ENCODE peak calls at places on chromosomes 5 and 9, in four cellular contexts. One of them, this sample, is unnamed.
A peak's percentile ranks its signal among the peaks of the same experiment; 100 is the strongest.

GRCh38 chr9:110814159-110814558 is 145.6 kb downstream of the MUSK start:
- DNase-seq in HepG2: no peak
- DNase-seq in K562: no peak
- DNase-seq in HCT116: no peak
- DNase-seq in this sample: no peak

GRCh38 chr5:168106008-168106761 is 185.3 kb upstream of the WWC1 start:
- DNase-seq in K562: no peak
- DNase-seq in HepG2: peak; percentile 13
- DNase-seq in HCT116: no peak
- DNase-seq in this sample: no peak

GRCh38 chr5:143002459-143003327 is 232.5 kb downstream of the ARHGAP26 start:
- DNase-seq in HepG2: no peak
- DNase-seq in HCT116: no peak
- DNase-seq in K562: peak; percentile 23
- DNase-seq in this sample: no peak

GRCh38 chr9:125540497-125540896 is 166.5 kb downstream of the MAPKAP1 start:
- DNase-seq in HCT116: no peak
- DNase-seq in K562: no peak
- DNase-seq in HepG2: no peak
- DNase-seq in this sample: no peak

GRCh38 chr9:9246726-9247125 is 1366.1 kb downstream of the PTPRD start:
- DNase-seq in HepG2: no peak
- DNase-seq in HCT116: no peak
- DNase-seq in K562: no peak
- DNase-seq in this sample: no peak

GRCh38 chr9:112447283-112447761 is 39.3 kb upstream of the KIAA1958 start:
- DNase-seq in K562: no peak
- DNase-seq in HepG2: no peak
- DNase-seq in HCT116: no peak
- DNase-seq in this sample: no peak

GRCh38 chr5:173638126-173638525 is 21.7 kb upstream of the BOD1 start:
- DNase-seq in K562: no peak
- DNase-seq in HepG2: no peak
- DNase-seq in HCT116: no peak
- DNase-seq in this sample: no peak

GRCh38 chr9:127537014-127537413 is 75.1 kb upstream of the STXBP1 start:
- DNase-seq in K562: no peak
- DNase-seq in HepG2: no peak
- DNase-seq in HCT116: no peak
- DNase-seq in this sample: no peak

GRCh38 chr5:18465833-18466681 is 831.8 kb downstream of the TAF11L14 start:
- DNase-seq in HCT116: no peak
- DNase-seq in K562: peak; percentile 37
- DNase-seq in HepG2: peak; percentile 41
- DNase-seq in this sample: peak; percentile 77

GRCh38 chr9:89593776-89594427 is 10.9 kb upstream of the GADD45G start:
- DNase-seq in K562: peak; percentile 46
- DNase-seq in HepG2: peak; percentile 47
- DNase-seq in HCT116: no peak
- DNase-seq in this sample: no peak

GRCh38 chr9:133439337-133439736 is 17.2 kb downstream of the ADAMTS13 start:
- DNase-seq in K562: no peak
- DNase-seq in HCT116: no peak
- DNase-seq in HepG2: no peak
- DNase-seq in this sample: no peak

GRCh38 chr5:40877371-40877988 is 31.8 kb upstream of the C7 start:
- DNase-seq in HCT116: peak; percentile 15
- DNase-seq in K562: no peak
- DNase-seq in HepG2: no peak
- DNase-seq in this sample: no peak
- TF ChIP-seq TCF7L2 in HCT116: no peak
- TF ChIP-seq TCF7L2 in K562: no peak
- TF ChIP-seq TCF7L2 in HepG2: no peak
- TF ChIP-seq TCF7L2 in this sample: no peak

GRCh38 chr9:36677611-36678010 is 104.9 kb downstream of the MELK start:
- DNase-seq in K562: no peak
- DNase-seq in HepG2: no peak
- DNase-seq in HCT116: no peak
- DNase-seq in this sample: no peak
- TF ChIP-seq POLR2AphosphoS5 in K562: no peak
- TF ChIP-seq POLR2AphosphoS5 in HepG2: no peak
- TF ChIP-seq POLR2AphosphoS5 in HCT116: no peak
- TF ChIP-seq POLR2AphosphoS5 in this sample: no peak

GRCh38 chr5:152819891-152820290 is 414.8 kb upstream of the NMUR2 start:
- DNase-seq in HepG2: no peak
- DNase-seq in HCT116: no peak
- DNase-seq in K562: no peak
- DNase-seq in this sample: no peak
- TF ChIP-seq TCF7L2 in HepG2: no peak
- TF ChIP-seq TCF7L2 in HCT116: no peak
- TF ChIP-seq TCF7L2 in K562: no peak
- TF ChIP-seq TCF7L2 in this sample: no peak

DNA sequence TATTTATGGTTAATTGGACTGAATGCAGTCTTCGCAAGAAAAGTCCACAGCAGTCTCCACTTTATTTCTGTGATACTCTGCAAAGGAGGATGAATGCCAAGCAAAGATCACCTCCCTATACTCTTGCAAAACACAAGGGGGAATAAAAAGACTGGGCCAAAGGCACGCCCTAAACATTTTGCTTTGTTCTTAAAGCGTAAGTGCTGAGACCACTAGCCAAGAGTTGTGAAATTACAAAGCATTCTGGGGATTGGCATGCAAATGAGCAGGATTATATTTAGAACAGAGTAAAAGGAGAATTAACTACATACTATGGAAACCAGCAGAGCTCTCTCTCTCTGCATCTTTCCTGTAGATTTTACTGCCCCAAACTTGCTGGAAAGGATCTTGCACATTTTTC is 54.5 kb downstream of the DPYSL3 start:
- DNase-seq in HepG2: no peak
- DNase-seq in K562: no peak
- DNase-seq in HCT116: no peak
- DNase-seq in this sample: no peak
- TF ChIP-seq POLR2AphosphoS5 in HepG2: no peak
- TF ChIP-seq POLR2AphosphoS5 in K562: no peak
- TF ChIP-seq POLR2AphosphoS5 in HCT116: no peak
- TF ChIP-seq POLR2AphosphoS5 in this sample: no peak

GRCh38 chr5:139137703-139138102 is 60.5 kb downstream of the SIL1 start:
- DNase-seq in HCT116: peak; percentile 12
- DNase-seq in HepG2: peak; percentile 16
- DNase-seq in K562: peak; percentile 24
- DNase-seq in this sample: no peak

GRCh38 chr5:139141410-139141809 is 56.8 kb downstream of the SIL1 start:
- DNase-seq in HCT116: no peak
- DNase-seq in K562: no peak
- DNase-seq in HepG2: no peak
- DNase-seq in this sample: no peak

GRCh38 chr5:139138109-139138508 is 60.1 kb downstream of the SIL1 start:
- DNase-seq in K562: no peak
- DNase-seq in HepG2: no peak
- DNase-seq in HCT116: no peak
- DNase-seq in this sample: no peak

GRCh38 chr5:139140631-139141071 is 57.5 kb downstream of the SIL1 start:
- DNase-seq in K562: no peak
- DNase-seq in HCT116: no peak
- DNase-seq in HepG2: no peak
- DNase-seq in this sample: no peak

GRCh38 chr5:139138790-139139189 is 59.4 kb downstream of the SIL1 start:
- DNase-seq in HepG2: peak; percentile 44
- DNase-seq in HCT116: peak; percentile 45
- DNase-seq in K562: no peak
- DNase-seq in this sample: no peak
- TF ChIP-seq TCF7L2 in HepG2: no peak
- TF ChIP-seq TCF7L2 in HCT116: peak; percentile 97
- TF ChIP-seq TCF7L2 in K562: no peak
- TF ChIP-seq TCF7L2 in this sample: no peak

GRCh38 chr5:178215263-178216002 is 11.1 kb downstream of the HNRNPAB start:
- DNase-seq in HCT116: no peak
- DNase-seq in K562: no peak
- DNase-seq in HepG2: no peak
- DNase-seq in this sample: no peak
- TF ChIP-seq POLR2AphosphoS5 in HCT116: no peak
- TF ChIP-seq POLR2AphosphoS5 in K562: no peak
- TF ChIP-seq POLR2AphosphoS5 in HepG2: no peak
- TF ChIP-seq POLR2AphosphoS5 in this sample: no peak

GRCh38 chr9:13756943-13757342 is 477.5 kb upstream of the MPDZ start:
- DNase-seq in HepG2: no peak
- DNase-seq in K562: no peak
- DNase-seq in HCT116: no peak
- DNase-seq in this sample: no peak

GRCh38 chr9:13755551-13755950 is 476.1 kb upstream of the MPDZ start:
- DNase-seq in HepG2: no peak
- DNase-seq in K562: no peak
- DNase-seq in HCT116: no peak
- DNase-seq in this sample: no peak

GRCh38 chr9:13762209-13762608 is 482.7 kb upstream of the MPDZ start:
- DNase-seq in HepG2: no peak
- DNase-seq in K562: no peak
- DNase-seq in HCT116: no peak
- DNase-seq in this sample: no peak

GRCh38 chr9:13758876-13759275 is 479.4 kb upstream of the MPDZ start:
- DNase-seq in HCT116: no peak
- DNase-seq in K562: no peak
- DNase-seq in HepG2: no peak
- DNase-seq in this sample: no peak

DNA sequence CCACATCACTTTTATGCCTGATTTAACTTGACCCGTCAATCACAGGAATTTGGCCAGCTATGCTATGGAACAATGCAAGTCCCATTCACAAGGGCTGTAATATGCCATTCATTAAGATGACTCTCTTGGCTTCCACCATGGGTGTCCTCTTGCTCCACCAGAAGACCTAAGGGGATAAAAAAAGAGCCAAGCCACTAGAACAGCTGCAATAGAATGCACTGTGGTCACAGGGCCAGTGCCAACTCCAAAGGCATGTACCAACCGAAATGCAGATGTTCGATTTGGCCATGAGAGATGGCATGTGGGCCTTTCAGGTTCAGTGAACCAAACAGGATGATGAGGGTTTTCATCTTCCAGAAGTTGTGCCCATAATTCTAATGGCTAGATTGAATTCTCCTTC is 480.1 kb upstream of the MPDZ start:
- DNase-seq in HCT116: no peak
- DNase-seq in K562: no peak
- DNase-seq in HepG2: no peak
- DNase-seq in this sample: no peak
- TF ChIP-seq TCF7L2 in HCT116: no peak
- TF ChIP-seq TCF7L2 in K562: no peak
- TF ChIP-seq TCF7L2 in HepG2: no peak
- TF ChIP-seq TCF7L2 in this sample: no peak

GRCh38 chr9:77865385-77865784 is 166.2 kb downstream of the GNAQ start:
- DNase-seq in HepG2: peak; percentile 13
- DNase-seq in HCT116: no peak
- DNase-seq in K562: no peak
- DNase-seq in this sample: no peak
- TF ChIP-seq POLR2AphosphoS5 in HepG2: no peak
- TF ChIP-seq POLR2AphosphoS5 in HCT116: no peak
- TF ChIP-seq POLR2AphosphoS5 in K562: no peak
- TF ChIP-seq POLR2AphosphoS5 in this sample: no peak

This sample was measured in Panc1.